ENCODE peak calls at places on chromosomes 4 and X, in eight cellular contexts. Y is CD4-positive, alpha-beta T cell; V is MM.1S; E is neuronal stem cell; X is foreskin keratinocyte; Z is colonic mucosa; P is SJSA1; L is H9. F is an unnamed sample.

GRCh38 chr4:97073194-97073593 is 1070.1 kb downstream of the STPG2 start:
- DNase-seq in Y (no peak), V (no peak), E (no peak), X (no peak), Z (no peak), P (no peak), L (no peak), F (no peak)

GRCh38 chr4:5043579-5043978 is 7.7 kb upstream of the STK32B start:
- DNase-seq in Y (no peak), V (no peak), E (no peak), X (peak; percentile 33), Z (no peak), P (no peak), L (peak; percentile 53), F (no peak)

GRCh38 chr4:176671532-176671931 is 121.2 kb downstream of the VEGFC start:
- DNase-seq in Y (no peak), V (no peak), E (no peak), X (no peak), Z (no peak), P (no peak), L (no peak), F (no peak)

GRCh38 chr4:47315346-47315745 is 148.2 kb downstream of the COMMD8 start:
- DNase-seq in Y (no peak), V (no peak), E (no peak), X (peak; percentile 71), Z (no peak), P (no peak), L (no peak), F (peak; percentile 5)

GRCh38 chrX:36908801-36909403 is 99.3 kb upstream of the FAM47C start:
- DNase-seq in Y (no peak), V (peak; percentile 21), E (no peak), X (peak; percentile 19), Z (no peak), P (peak; percentile 1), L (no peak), F (peak; percentile 13)

GRCh38 chrX:151359931-151360871 is 36.8 kb upstream of the VMA21 start:
- DNase-seq in Y (peak; percentile 13), V (peak; percentile 39), E (peak; percentile 43), X (peak; percentile 4), Z (peak; percentile 23), P (peak; percentile 5), L (peak; percentile 64), F (peak; percentile 4)

GRCh38 chr4:910366-911091 is 21.6 kb downstream of the GAK start:
- DNase-seq in Y (no peak), V (no peak), E (no peak), X (no peak), Z (no peak), P (no peak), L (no peak), F (no peak)

GRCh38 chr4:36351082-36351666 is 69.8 kb downstream of the DTHD1 start:
- DNase-seq in Y (peak; percentile 72), V (peak; percentile 75), E (peak; percentile 48), X (peak; percentile 45), Z (peak; percentile 65), P (peak; percentile 3), L (peak; percentile 59), F (peak; percentile 44)

GRCh38 chrX:32269877-32270276 is 941.5 kb downstream of the DMD start:
- DNase-seq in Y (no peak), V (no peak), E (no peak), X (no peak), Z (no peak), P (no peak), L (no peak), F (no peak)

GRCh38 chrX:100829730-100830129 is 9.5 kb downstream of the CSTF2 start:
- DNase-seq in Y (no peak), V (no peak), E (no peak), X (peak; percentile 76), Z (no peak), P (no peak), L (no peak), F (peak; percentile 9)

GRCh38 chr4:7043521-7044414 is 596 bp downstream of the TADA2B start:
- DNase-seq in Y (peak; percentile 42), V (peak; percentile 57), E (no peak), X (no peak), Z (peak; percentile 65), P (peak; percentile 41), L (no peak), F (no peak)

GRCh38 chr4:59409647-59410046 is 1790.5 kb upstream of the ADGRL3 start:
- DNase-seq in Y (no peak), V (no peak), E (no peak), X (no peak), Z (no peak), P (no peak), L (no peak), F (no peak)

GRCh38 chrX:11944486-11944885 is 186.4 kb downstream of the MSL3 start:
- DNase-seq in Y (no peak), V (no peak), E (peak; percentile 5), X (peak; percentile 51), Z (no peak), P (peak; percentile 26), L (peak; percentile 66), F (peak; percentile 10)

GRCh38 chrX:134715930-134716619 is 57.8 kb upstream of the PLAC1 start:
- DNase-seq in Y (no peak), V (no peak), E (no peak), X (no peak), Z (no peak), P (no peak), L (peak; percentile 34), F (no peak)

GRCh38 chr4:127203561-127204260 is 429.0 kb upstream of the INTU start:
- DNase-seq in Y (no peak), V (no peak), E (no peak), X (peak; percentile 60), Z (no peak), P (no peak), L (no peak), F (no peak)

GRCh38 chr4:77854431-77855111 is 8.1 kb upstream of the MRPL1 start:
- DNase-seq in Y (no peak), V (no peak), E (no peak), X (peak; percentile 60), Z (no peak), P (no peak), L (no peak), F (no peak)

GRCh38 chr4:94446386-94446785 is 5.4 kb upstream of the PDLIM5 start:
- DNase-seq in Y (no peak), V (no peak), E (no peak), X (peak; percentile 91), Z (no peak), P (no peak), L (no peak), F (peak; percentile 30)

GRCh38 chr4:106773106-106773905 is 262.8 kb downstream of the DKK2 start:
- DNase-seq in Y (no peak), V (no peak), E (no peak), X (peak; percentile 4), Z (no peak), P (no peak), L (no peak), F (no peak)

GRCh38 chr4:150047546-150047945 is 30.7 kb upstream of the DCLK2 start:
- DNase-seq in Y (no peak), V (no peak), E (no peak), X (no peak), Z (no peak), P (no peak), L (no peak), F (no peak)

GRCh38 chrX:1932231-1932630 is 317.4 kb downstream of the ASMT start:
- DNase-seq in Y (no peak), V (no peak), E (no peak), X (no peak), Z (no peak), P (no peak), L (no peak), F (no peak)

GRCh38 chr4:90766837-90767236 is 639.6 kb downstream of the CCSER1 start:
- DNase-seq in Y (no peak), V (no peak), E (no peak), X (no peak), Z (no peak), P (no peak), L (no peak), F (no peak)

GRCh38 chr4:146634825-146635224 is 3.9 kb upstream of the POU4F2 start:
- DNase-seq in Y (no peak), V (no peak), E (no peak), X (no peak), Z (no peak), P (no peak), L (no peak), F (no peak)

DNA sequence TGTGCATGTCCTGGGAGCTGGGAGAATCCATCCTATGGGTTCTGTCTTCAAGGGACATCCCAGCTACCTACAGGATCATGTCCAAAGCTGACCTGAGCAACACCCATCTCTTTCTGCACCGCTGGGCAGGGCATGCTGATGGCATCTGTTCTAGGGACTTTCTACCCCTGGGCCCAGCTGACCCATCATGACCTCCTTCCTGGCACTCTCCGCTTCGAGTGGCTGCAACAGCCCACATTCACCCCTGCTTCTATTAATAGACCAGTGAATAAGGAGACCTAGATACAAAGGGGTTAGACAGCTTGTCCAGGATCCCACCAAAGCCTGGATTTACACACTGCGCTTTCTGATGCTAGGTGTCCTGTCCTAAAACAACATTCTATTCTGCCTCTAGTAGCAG is 44.6 kb upstream of the GPR173 start:
- DNase-seq in Y (no peak), V (no peak), E (no peak), X (no peak), Z (no peak), P (no peak), L (no peak), F (no peak)
- H3K27ac ChIP-seq in Y (no peak overlapping the region), V (no peak overlapping the region), E (no peak overlapping the region), X (no peak overlapping the region), Z (no peak overlapping the region), P (no peak overlapping the region), L (no peak overlapping the region), F (no peak overlapping the region)

GRCh38 chrX:46627044-46627443 is 53.5 kb downstream of the CHST7 start:
- DNase-seq in Y (no peak), V (no peak), E (no peak), X (no peak), Z (no peak), P (no peak), L (no peak), F (no peak)
- H3K27ac ChIP-seq in Y (no peak overlapping the region), V (no peak overlapping the region), E (no peak overlapping the region), X (no peak overlapping the region), Z (no peak overlapping the region), P (no peak overlapping the region), L (no peak overlapping the region), F (no peak overlapping the region)

DNA sequence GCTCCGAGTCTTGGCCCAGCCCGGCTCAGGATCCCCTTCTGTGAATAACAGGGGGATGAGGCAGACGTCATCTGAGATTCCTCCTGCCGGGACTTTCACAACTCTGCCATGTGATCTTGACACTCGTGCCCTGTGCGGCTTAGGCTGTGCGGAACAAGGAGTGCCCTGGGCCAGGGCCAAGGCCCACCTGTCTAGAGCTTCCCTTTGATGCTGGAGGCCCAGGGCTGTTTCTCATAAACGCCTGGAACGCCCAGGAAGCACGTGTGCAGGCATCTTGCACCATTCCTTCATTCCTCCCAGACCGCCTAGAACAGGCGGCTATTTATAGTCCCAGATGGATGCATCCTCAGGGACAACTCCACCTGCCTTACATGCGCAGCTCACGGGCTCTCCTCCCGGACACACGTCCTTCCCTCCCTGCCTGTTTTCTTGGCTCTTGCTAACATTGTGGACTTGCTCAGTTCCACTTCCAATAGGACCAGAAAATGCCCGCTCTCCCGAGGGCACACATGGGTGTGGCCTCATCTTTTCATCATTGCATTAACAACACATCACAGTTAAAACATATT is 57.3 kb downstream of the ABLIM2 start:
- DNase-seq in Y (no peak), V (no peak), E (no peak), X (peak; percentile 92), Z (peak; percentile 85), P (no peak), L (no peak), F (peak; percentile 71)
- H3K27ac ChIP-seq in Y (no peak overlapping the region), V (no peak overlapping the region), E (no peak overlapping the region), X (no peak overlapping the region), Z (no peak overlapping the region), P (no peak overlapping the region), L (no peak overlapping the region), F (peak overlapping the region; percentile 95)

GRCh38 chr4:87354168-87355102 is 31.8 kb upstream of the HSD17B13 start:
- DNase-seq in Y (no peak), V (no peak), E (no peak), X (peak; percentile 18), Z (no peak), P (no peak), L (no peak), F (no peak)
- H3K27ac ChIP-seq in Y (no peak overlapping the region), V (no peak overlapping the region), E (no peak overlapping the region), X (no peak overlapping the region), Z (no peak overlapping the region), P (no peak overlapping the region), L (no peak overlapping the region), F (peak overlapping the region; percentile 78)

F was measured in RWPE1.